ENCODE peak calls at places on chromosomes 12 and 14, in six cellular contexts. N, E, O, V, G and X are unnamed samples. For H3K27me3, the result is how much of the 10 kb centered on the place peaks cover.

GRCh38 chr12:64835926-64836325 is 11.5 kb downstream of the TBC1D30 start:
- DNase-seq in V (no peak), E (no peak), N (no peak), O (no peak), G (no peak), X (no peak)

GRCh38 chr14:34857689-34858449 is 17.3 kb downstream of the BAZ1A start:
- DNase-seq in E (no peak), N (no peak), O (no peak), V (no peak), G (no peak), X (no peak)

GRCh38 chr14:92973798-92974372 is 50.9 kb downstream of the CHGA start:
- DNase-seq in G (no peak), O (no peak), N (peak), V (no peak), E (no peak), X (no peak)

GRCh38 chr12:124322271-124322998 is 27.5 kb downstream of the RFLNA start:
- DNase-seq in N (no peak), V (no peak), O (no peak), E (no peak), G (no peak), X (no peak)

GRCh38 chr12:101566318-101566717 is 28.5 kb upstream of the MYBPC1 start:
- DNase-seq in G (no peak), O (peak), V (no peak), N (no peak), E (no peak), X (no peak)

GRCh38 chr12:109575683-109576082 is 2.1 kb downstream of the MVK start:
- DNase-seq in V (no peak), O (no peak), E (no peak), G (no peak), N (no peak), X (no peak)

GRCh38 chr12:43969882-43970281 is 134.0 kb downstream of the TMEM117 start:
- DNase-seq in E (no peak), O (no peak), V (no peak), N (no peak), G (no peak), X (no peak)

GRCh38 chr12:92719674-92720073 is 16.9 kb downstream of the PLEKHG7 start:
- DNase-seq in V (no peak), G (no peak), E (no peak), O (no peak), N (no peak), X (no peak)

GRCh38 chr12:31594681-31595080 is 3.7 kb upstream of the DENND5B start:
- DNase-seq in G (no peak), E (no peak), N (no peak), V (no peak), O (no peak), X (no peak)

GRCh38 chr14:73472182-73473114 is 14.1 kb upstream of the NUMB start:
- DNase-seq in G (no peak), O (no peak), N (no peak), V (no peak), E (no peak), X (no peak)

GRCh38 chr12:124340080-124340900 is 45.4 kb downstream of the RFLNA start:
- DNase-seq in O (no peak), N (no peak), V (no peak), E (no peak), G (no peak), X (no peak)

GRCh38 chr12:106299193-106299794 is 3.2 kb upstream of the TCP11L2 start:
- DNase-seq in O (no peak), E (no peak), V (no peak), N (no peak), G (no peak), X (no peak)

GRCh38 chr12:95789126-95790024 is 1.2 kb downstream of the NTN4 start:
- DNase-seq in E (peak), G (peak), N (peak), O (peak), V (peak), X (no peak)

GRCh38 chr12:76878899-76879709 is at the start of gene CSRP2:
- DNase-seq in O (peak), E (peak), V (peak), N (peak), G (peak), X (peak)
- TF ChIP-seq CTCF in O (peak), E (no peak), V (peak), N (peak), G (no peak), X (no peak)

GRCh38 chr12:131112016-131112415 is 158.3 kb downstream of the ADGRD1 start:
- DNase-seq in G (no peak), O (no peak), N (no peak), E (no peak), V (peak), X (peak)

GRCh38 chr12:131112690-131113290 is 159.1 kb downstream of the ADGRD1 start:
- DNase-seq in E (no peak), O (no peak), G (no peak), V (peak), N (peak), X (no peak)

GRCh38 chr12:131113562-131113961 is 159.9 kb downstream of the ADGRD1 start:
- DNase-seq in E (no peak), N (peak), V (peak), O (no peak), G (no peak), X (no peak)

GRCh38 chr12:131114331-131114730 is 160.6 kb downstream of the ADGRD1 start:
- DNase-seq in E (no peak), G (no peak), O (no peak), N (peak), V (peak), X (no peak)

GRCh38 chr12:131111446-131111845 is 157.7 kb downstream of the ADGRD1 start:
- DNase-seq in G (no peak), N (no peak), O (no peak), E (no peak), V (no peak), X (no peak)
- H3K27me3 ChIP-seq in G (under half), N (under half), O (under half), E (under half), V (under half), X (under half)

GRCh38 chr14:89400529-89400928 is 16.5 kb downstream of the FOXN3 start:
- DNase-seq in O (no peak), N (no peak), G (no peak), E (no peak), V (no peak), X (no peak)
- H3K27ac ChIP-seq in O (no peak), N (no peak), G (no peak), E (no peak), V (no peak), X (no peak)

GRCh38 chr14:68775614-68776126 is 17.2 kb downstream of the ZFP36L1 start:
- DNase-seq in O (no peak), N (no peak), G (peak), E (no peak), V (peak), X (no peak)
- TF ChIP-seq CTCF in O (peak), N (no peak), G (no peak), E (no peak), V (no peak), X (peak)

GRCh38 chr12:2751230-2751629 is 43.5 kb upstream of the FKBP4 start:
- DNase-seq in V (no peak), G (no peak), E (no peak), O (peak), N (no peak), X (no peak)
- H3K27me3 ChIP-seq in V (under half), G (under half), E (under half), O (under half), N (under half), X (under half)

GRCh38 chr14:83007641-83008237 is 1474.1 kb upstream of the SEL1L start:
- DNase-seq in V (no peak), G (no peak), O (no peak), E (no peak), N (no peak), X (no peak)
- H3K27ac ChIP-seq in V (no peak), G (no peak), O (no peak), E (no peak), N (no peak), X (no peak)

GRCh38 chr14:54191846-54192245 is 205.0 kb upstream of the CDKN3 start:
- DNase-seq in O (no peak), E (no peak), V (no peak), G (no peak), N (no peak), X (no peak)

GRCh38 chr14:54189358-54190354 is 207.2 kb upstream of the CDKN3 start:
- DNase-seq in V (no peak), O (no peak), N (no peak), E (no peak), G (no peak), X (no peak)

GRCh38 chr14:54193871-54194270 is 202.9 kb upstream of the CDKN3 start:
- DNase-seq in G (no peak), N (no peak), O (no peak), V (no peak), E (no peak), X (no peak)

GRCh38 chr14:54194501-54194900 is 202.3 kb upstream of the CDKN3 start:
- DNase-seq in G (no peak), V (no peak), E (no peak), O (no peak), N (no peak), X (no peak)

DNA sequence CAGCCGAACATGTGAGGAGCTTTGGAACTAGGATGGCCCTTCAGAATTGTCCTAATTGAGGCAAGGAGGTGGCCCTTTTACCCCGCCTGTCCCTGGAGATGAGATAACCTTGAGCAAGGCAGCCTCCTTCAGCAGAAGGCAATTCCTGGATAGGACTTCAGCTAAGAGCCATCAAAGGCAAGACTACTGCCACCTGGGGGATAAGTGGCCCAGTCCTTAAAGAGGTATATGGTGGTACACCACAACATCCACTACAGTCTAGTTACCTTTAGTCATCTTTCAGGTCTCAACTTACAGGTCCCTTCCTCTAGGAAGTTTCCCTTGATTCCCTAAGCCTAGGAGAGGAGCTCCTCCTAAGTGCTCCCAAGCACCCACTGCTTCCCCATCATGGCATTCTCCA is 204.2 kb upstream of the CDKN3 start:
- DNase-seq in O (no peak), V (no peak), N (no peak), G (no peak), E (no peak), X (no peak)
- TF ChIP-seq CTCF in O (peak), V (no peak), N (no peak), G (no peak), E (no peak), X (no peak)

GRCh38 chr14:99262977-99263448 is 9.0 kb downstream of the BCL11B start:
- DNase-seq in E (no peak), V (no peak), G (no peak), O (no peak), N (no peak), X (no peak)

GRCh38 chr14:99263564-99264330 is 8.2 kb downstream of the BCL11B start:
- DNase-seq in N (no peak), V (no peak), O (no peak), E (no peak), G (no peak), X (no peak)

GRCh38 chr14:99260652-99261551 is 11.1 kb downstream of the BCL11B start:
- DNase-seq in E (no peak), V (no peak), N (no peak), O (no peak), G (no peak), X (no peak)

GRCh38 chr14:99260116-99260515 is 11.9 kb downstream of the BCL11B start:
- DNase-seq in O (no peak), V (no peak), E (no peak), G (no peak), N (no peak), X (no peak)

GRCh38 chr14:99261916-99262787 is 9.8 kb downstream of the BCL11B start:
- DNase-seq in G (no peak), O (no peak), E (no peak), N (no peak), V (no peak), X (no peak)
- H3K27me3 ChIP-seq in G (under half), O (under half), E (under half), N (half or more), V (under half), X (half or more)

GRCh38 chr12:24903305-24904088 is 45.4 kb downstream of the BCAT1 start:
- DNase-seq in N (no peak), E (no peak), O (no peak), V (no peak), G (no peak), X (no peak)
- H3K27ac ChIP-seq in N (peak), E (no peak), O (no peak), V (peak), G (no peak), X (no peak)